ENCODE peak calls at places on chromosomes 4 and X, in six cellular contexts. R, Q, G, N, V and S are unnamed samples.

GRCh38 chrX:47690175-47690574 is 31.2 kb upstream of the UXT start:
- DNase-seq in G (no peak), R (no peak), N (no peak), V (no peak), Q (no peak), S (no peak)

GRCh38 chrX:71653344-71653743 is 14.0 kb upstream of the LOC101059915 start:
- DNase-seq in Q (no peak), V (no peak), N (no peak), R (no peak), G (no peak), S (no peak)

GRCh38 chr4:17544831-17545234 is 29.9 kb downstream of the CLRN2 start:
- DNase-seq in R (no peak), V (no peak), G (no peak), N (no peak), Q (no peak), S (no peak)

GRCh38 chr4:98481167-98481566 is 177.2 kb downstream of the TSPAN5 start:
- DNase-seq in Q (no peak), G (no peak), N (no peak), V (no peak), R (no peak), S (no peak)

GRCh38 chrX:120213438-120214265 is 37.0 kb upstream of the ZBTB33 start:
- DNase-seq in N (peak), V (peak), R (peak), Q (peak), G (no peak), S (peak)

GRCh38 chr4:81405900-81406401 is 65.8 kb downstream of the RASGEF1B start:
- DNase-seq in V (peak), G (no peak), R (no peak), Q (peak), N (peak), S (peak)

GRCh38 chr4:149897784-149898183 is 82.1 kb upstream of the IQCM start:
- DNase-seq in R (no peak), V (no peak), G (no peak), Q (no peak), N (no peak), S (peak)

GRCh38 chr4:164536829-164537228 is 217.1 kb upstream of the SMIM31 start:
- DNase-seq in N (no peak), Q (no peak), G (no peak), R (no peak), V (no peak), S (no peak)

GRCh38 chr4:118410143-118410542 is 57.3 kb upstream of the PRSS12 start:
- DNase-seq in Q (no peak), N (no peak), R (no peak), G (no peak), V (no peak), S (no peak)

GRCh38 chr4:41709844-41710481 is 38.6 kb downstream of the PHOX2B start:
- DNase-seq in R (no peak), G (no peak), V (no peak), Q (no peak), N (peak), S (no peak)

GRCh38 chrX:103664363-103664762 is 22.1 kb downstream of the MORF4L2 start:
- DNase-seq in G (no peak), R (no peak), V (no peak), N (no peak), Q (no peak), S (no peak)

GRCh38 chrX:97504435-97504834 is 620.7 kb downstream of the RPA4 start:
- DNase-seq in N (no peak), V (no peak), R (no peak), G (no peak), Q (no peak), S (no peak)

GRCh38 chrX:19344207-19344534 is 444 bp downstream of the PDHA1 start:
- DNase-seq in N (no peak), Q (no peak), V (no peak), G (no peak), R (no peak), S (no peak)